ENCODE peak calls at places on chromosome 4, in six cellular contexts. A, Q, J, W, R and O are unnamed samples.

GRCh38 chr4:180999217-180999616 is 1244.0 kb upstream of the TENM3 start:
- DNase-seq in J (no peak), W (no peak), A (no peak), R (no peak), Q (no peak), O (no peak)

GRCh38 chr4:123986268-123986798 is 589.7 kb downstream of the SPRY1 start:
- DNase-seq in J (no peak), W (no peak), A (no peak), Q (no peak), R (no peak), O (peak)

GRCh38 chr4:118745357-118745756 is 60.2 kb downstream of the METTL14 start:
- DNase-seq in Q (no peak), R (no peak), J (no peak), A (no peak), W (no peak), O (no peak)

GRCh38 chr4:85067342-85067741 is 100.9 kb upstream of the WDFY3 start:
- DNase-seq in W (no peak), R (no peak), A (no peak), J (no peak), Q (no peak), O (peak)

GRCh38 chr4:39044947-39045734 is 12.9 kb upstream of the TMEM156 start:
- DNase-seq in A (peak), Q (no peak), R (no peak), W (no peak), J (no peak), O (peak)

GRCh38 chr4:79763486-79764075 is 309.4 kb downstream of the ANTXR2 start:
- DNase-seq in Q (no peak), W (no peak), R (no peak), J (no peak), A (no peak), O (no peak)

GRCh38 chr4:127469575-127470289 is 163.0 kb upstream of the INTU start:
- DNase-seq in R (no peak), Q (no peak), J (no peak), W (no peak), A (no peak), O (no peak)

GRCh38 chr4:41656572-41657301 is 91.8 kb downstream of the PHOX2B start:
- DNase-seq in R (no peak), Q (no peak), J (no peak), W (no peak), A (no peak), O (no peak)

GRCh38 chr4:38099020-38099600 is 138.9 kb downstream of the PTTG2 start:
- DNase-seq in Q (no peak), R (no peak), W (no peak), A (no peak), J (no peak), O (no peak)

GRCh38 chr4:174222266-174222872 is 61.1 kb downstream of the FBXO8 start:
- DNase-seq in Q (no peak), W (no peak), A (no peak), R (no peak), J (no peak), O (peak)

GRCh38 chr4:78971326-78971725 is 32.1 kb upstream of the PAQR3 start:
- DNase-seq in R (no peak), Q (no peak), W (no peak), J (no peak), A (no peak), O (no peak)

GRCh38 chr4:111984169-111984873 is 160.9 kb upstream of the FAM241A start:
- DNase-seq in Q (no peak), R (no peak), J (no peak), W (no peak), A (no peak), O (no peak)

GRCh38 chr4:42149004-42149403 is 3.5 kb downstream of the BEND4 start:
- DNase-seq in J (no peak), W (no peak), A (no peak), Q (no peak), R (no peak), O (no peak)

GRCh38 chr4:23242962-23243361 is 550.2 kb downstream of the GBA3 start:
- DNase-seq in W (no peak), R (no peak), J (no peak), A (no peak), Q (no peak), O (no peak)

GRCh38 chr4:138560448-138560847 is 318.3 kb upstream of the SLC7A11 start:
- DNase-seq in J (no peak), R (no peak), W (no peak), A (no peak), Q (no peak), O (no peak)

GRCh38 chr4:64713256-64713840 is 304.1 kb upstream of the TECRL start:
- DNase-seq in A (no peak), Q (no peak), R (no peak), J (no peak), W (no peak), O (peak)

GRCh38 chr4:118765399-118765798 is 70.5 kb downstream of the SEC24D start:
- DNase-seq in Q (no peak), R (no peak), J (no peak), A (no peak), W (no peak), O (peak)

GRCh38 chr4:8093587-8094274 is 64.9 kb downstream of the ABLIM2 start:
- DNase-seq in A (no peak), W (no peak), Q (no peak), R (no peak), J (no peak), O (no peak)

GRCh38 chr4:173217727-173218126 is 49.1 kb downstream of the GALNT7 start:
- DNase-seq in W (no peak), Q (no peak), A (no peak), R (no peak), J (no peak), O (peak)

GRCh38 chr4:16264798-16265197 is 38.5 kb upstream of the TAPT1 start:
- DNase-seq in W (no peak), R (no peak), A (peak), J (no peak), Q (no peak), O (peak)

GRCh38 chr4:87502580-87503238 is 26.5 kb downstream of the SPARCL1 start:
- DNase-seq in R (no peak), J (no peak), A (no peak), W (no peak), Q (no peak), O (peak)

GRCh38 chr4:119955256-119955655 is 111.4 kb downstream of the MAD2L1 start:
- DNase-seq in A (no peak), W (no peak), J (no peak), R (no peak), Q (no peak), O (no peak)

GRCh38 chr4:4995103-4995761 is 24.0 kb downstream of the CYTL1 start:
- DNase-seq in A (peak), R (peak), Q (no peak), J (no peak), W (peak), O (peak)

GRCh38 chr4:176444741-176445140 is 125.0 kb downstream of the SPCS3 start:
- DNase-seq in J (no peak), A (no peak), Q (no peak), W (no peak), R (no peak), O (peak)